ENCODE peak calls at places on chromosomes 3 and 15, in five cellular contexts. F is neural progenitor cell, M is astrocyte, J is HepG2, L is HCT116. Q is an unnamed sample.

GRCh38 chr15:80615783-80616391 is 79.2 kb upstream of the ABHD17C start:
- DNase-seq in F (no peak), L (no peak), M (peak; percentile 39), J (peak; percentile 87), Q (peak; percentile 81)

GRCh38 chr15:57367556-57367955 is 8.7 kb upstream of the CGNL1 start:
- DNase-seq in F (no peak), L (no peak), M (peak; percentile 31), J (no peak), Q (peak; percentile 34)

GRCh38 chr3:20622304-20622703 is 436.3 kb upstream of the SGO1 start:
- DNase-seq in J (no peak), M (peak; percentile 62), L (no peak), F (no peak), Q (peak; percentile 62)

GRCh38 chr3:102163818-102164154 is 271.0 kb upstream of the ZPLD1 start:
- DNase-seq in F (no peak), J (no peak), L (no peak), M (no peak), Q (no peak)

GRCh38 chr15:78536134-78536533 is 4.1 kb upstream of the PSMA4 start:
- DNase-seq in J (no peak), F (no peak), L (no peak), M (peak; percentile 16), Q (peak; percentile 27)

GRCh38 chr3:188208751-188209433 is 54.9 kb downstream of the LPP start:
- DNase-seq in J (no peak), L (no peak), M (peak; percentile 83), F (no peak), Q (peak; percentile 54)

GRCh38 chr3:30989266-30989799 is 94.9 kb upstream of the GADL1 start:
- DNase-seq in M (no peak), J (no peak), L (no peak), F (peak; percentile 37), Q (no peak)

GRCh38 chr3:149572796-149573414 is 84.9 kb downstream of the WWTR1 start:
- DNase-seq in F (no peak), J (no peak), L (no peak), M (peak; percentile 85), Q (peak; percentile 83)

GRCh38 chr3:141070229-141070628 is 19.1 kb downstream of the SPSB4 start:
- DNase-seq in J (no peak), L (no peak), M (no peak), F (no peak), Q (no peak)
- H3K4me1 ChIP-seq in J (no peaks in the 10 kb centered on the region), L (no peaks in the 10 kb centered on the region), M (peaks cover 6% of the 10 kb centered on the region), F (peaks cover 44% of the 10 kb centered on the region), Q (no peaks in the 10 kb centered on the region)

DNA sequence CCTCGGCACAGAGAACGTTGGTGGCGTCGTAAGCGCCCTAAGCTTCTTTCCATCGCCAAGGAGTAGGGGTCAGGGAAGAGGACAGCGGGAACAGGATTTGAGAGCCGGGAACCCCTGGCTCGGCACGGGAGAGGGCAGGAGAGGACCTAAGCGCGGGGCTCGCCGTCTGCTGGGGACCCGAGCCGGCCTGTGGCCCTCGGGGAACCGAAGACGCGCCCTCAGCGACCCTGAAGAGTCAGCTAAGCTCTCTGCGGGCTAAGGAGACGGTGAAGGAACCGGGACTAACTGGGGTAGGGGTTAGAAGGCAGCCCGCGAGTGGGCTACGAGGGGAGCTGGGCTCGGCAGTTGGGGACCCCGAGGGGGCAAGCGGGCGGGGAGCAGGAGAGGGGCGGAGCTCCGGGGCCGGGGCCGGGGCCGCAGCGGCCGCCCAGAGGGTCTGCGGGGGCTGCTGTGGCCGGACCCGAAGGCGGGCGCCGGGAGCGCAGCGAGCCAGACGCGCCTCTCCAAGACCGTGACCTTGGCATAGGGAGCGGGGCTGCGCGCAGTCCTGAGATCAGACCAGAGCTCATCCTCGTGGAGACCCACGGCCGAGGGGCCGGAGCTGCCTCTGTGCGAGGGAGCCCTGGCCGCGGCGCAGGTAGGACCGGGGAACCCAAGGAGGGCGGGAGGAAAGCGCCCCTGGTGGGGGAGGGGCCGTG is 574 bp downstream of the CASR start:
- DNase-seq in M (no peak), L (no peak), F (peak; percentile 48), J (no peak), Q (no peak)
- TF ChIP-seq EZH2 in M (peak; percentile 46), L (no peak), F (peak; percentile 85), J (no peak), Q (no peak)

GRCh38 chr3:119747355-119747754 is 34.5 kb upstream of the NR1I2 start:
- DNase-seq in F (no peak), M (no peak), L (no peak), J (no peak), Q (no peak)

GRCh38 chr3:119743921-119744320 is 38.0 kb upstream of the NR1I2 start:
- DNase-seq in F (no peak), M (no peak), L (no peak), J (no peak), Q (no peak)

GRCh38 chr3:119746423-119746822 is 35.5 kb upstream of the NR1I2 start:
- DNase-seq in J (no peak), M (no peak), F (no peak), L (no peak), Q (no peak)

GRCh38 chr3:119748996-119749395 is 32.9 kb upstream of the NR1I2 start:
- DNase-seq in J (no peak), L (no peak), F (no peak), M (no peak), Q (no peak)

DNA sequence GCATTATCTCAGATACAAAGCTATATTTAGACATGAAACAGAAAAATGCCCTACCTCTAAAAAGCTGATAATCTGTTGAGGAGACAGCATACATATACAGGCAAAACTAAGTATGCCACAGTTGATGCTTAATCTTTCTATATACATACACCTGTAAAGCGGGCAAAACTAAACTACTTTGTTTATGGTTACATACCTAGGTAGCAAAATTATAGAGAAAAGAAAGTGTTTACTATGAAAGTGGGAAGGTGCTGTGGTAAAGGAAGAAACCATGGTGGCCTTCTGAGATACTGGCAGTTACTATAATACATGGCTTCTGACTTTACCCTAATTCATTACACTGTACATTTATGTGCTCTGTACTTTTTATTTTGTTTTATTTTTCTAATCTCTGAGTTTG is 36.0 kb upstream of the NR1I2 start:
- DNase-seq in L (no peak), M (no peak), F (no peak), J (no peak), Q (no peak)
- TF ChIP-seq CTCF in L (no peak), M (no peak), F (no peak), J (no peak), Q (no peak)

GRCh38 chr3:196219970-196220311 is 3.6 kb downstream of the SLC51A start:
- DNase-seq in F (no peak), J (no peak), L (no peak), M (no peak), Q (no peak)

GRCh38 chr3:196219194-196219969 is 3.0 kb downstream of the SLC51A start:
- DNase-seq in J (no peak), M (peak; percentile 88), L (no peak), F (peak; percentile 33), Q (peak; percentile 83)

GRCh38 chr3:196220991-196221390 is 4.7 kb downstream of the SLC51A start:
- DNase-seq in J (no peak), F (no peak), M (no peak), L (no peak), Q (no peak)

GRCh38 chr3:196218155-196218712 is 1.9 kb downstream of the SLC51A start:
- DNase-seq in F (no peak), J (no peak), M (no peak), L (no peak), Q (no peak)

GRCh38 chr3:196220587-196220986 is 4.3 kb downstream of the SLC51A start:
- DNase-seq in J (no peak), F (no peak), M (no peak), L (no peak), Q (no peak)
- H3K4me1 ChIP-seq in J (peaks cover 52% of the 10 kb centered on the region), F (peaks cover 20% of the 10 kb centered on the region), M (peaks cover 9% of the 10 kb centered on the region), L (no peaks in the 10 kb centered on the region), Q (peaks cover 5% of the 10 kb centered on the region)